ENCODE peak calls at places on chromosomes 11 and 22, in five cellular contexts. One of them, this sample, is unnamed.

GRCh38 chr11:20154381-20154780 is 5.9 kb downstream of the DBX1 start:
- DNase-seq in GM12865: no peak
- DNase-seq in IMR-90: no peak
- DNase-seq in fibroblast of lung: no peak
- DNase-seq in upper lobe of right lung: no peak
- DNase-seq in this sample: peak

GRCh38 chr11:118081241-118081958 is 4.5 kb downstream of the TMPRSS4 start:
- DNase-seq in GM12865: no peak
- DNase-seq in IMR-90: no peak
- DNase-seq in fibroblast of lung: peak
- DNase-seq in upper lobe of right lung: no peak
- DNase-seq in this sample: no peak

GRCh38 chr11:12543596-12544415 is 130.4 kb upstream of the TEAD1 start:
- DNase-seq in GM12865: no peak
- DNase-seq in IMR-90: no peak
- DNase-seq in fibroblast of lung: no peak
- DNase-seq in upper lobe of right lung: no peak
- DNase-seq in this sample: no peak

GRCh38 chr11:125494987-125495725 is 909 bp downstream of the FEZ1 start:
- DNase-seq in GM12865: peak
- DNase-seq in IMR-90: peak
- DNase-seq in fibroblast of lung: peak
- DNase-seq in upper lobe of right lung: peak
- DNase-seq in this sample: peak

GRCh38 chr22:50261615-50262459 is at the start of gene MAPK12:
- DNase-seq in GM12865: peak
- DNase-seq in IMR-90: no peak
- DNase-seq in fibroblast of lung: no peak
- DNase-seq in upper lobe of right lung: no peak
- DNase-seq in this sample: no peak

GRCh38 chr11:119592642-119593041 is 136.4 kb downstream of the NECTIN1 start:
- DNase-seq in GM12865: no peak
- DNase-seq in IMR-90: no peak
- DNase-seq in fibroblast of lung: peak
- DNase-seq in upper lobe of right lung: no peak
- DNase-seq in this sample: peak

GRCh38 chr11:20161230-20161918 is 1.1 kb upstream of the DBX1 start:
- DNase-seq in GM12865: no peak
- DNase-seq in IMR-90: no peak
- DNase-seq in fibroblast of lung: no peak
- DNase-seq in upper lobe of right lung: no peak
- DNase-seq in this sample: no peak

GRCh38 chr11:113542420-113542819 is 67.2 kb upstream of the DRD2 start:
- DNase-seq in GM12865: no peak
- DNase-seq in IMR-90: no peak
- DNase-seq in fibroblast of lung: no peak
- DNase-seq in upper lobe of right lung: no peak
- DNase-seq in this sample: no peak

GRCh38 chr11:95912902-95913560 is 10.9 kb downstream of the MTMR2 start:
- DNase-seq in GM12865: no peak
- DNase-seq in IMR-90: peak
- DNase-seq in fibroblast of lung: peak
- DNase-seq in upper lobe of right lung: no peak
- DNase-seq in this sample: peak

GRCh38 chr11:134267966-134268365 is 8.2 kb upstream of the GLB1L3 start:
- DNase-seq in GM12865: no peak
- DNase-seq in IMR-90: no peak
- DNase-seq in fibroblast of lung: no peak
- DNase-seq in upper lobe of right lung: no peak
- DNase-seq in this sample: no peak

GRCh38 chr11:613369-613968 is 2.3 kb downstream of the IRF7 start:
- DNase-seq in GM12865: peak
- DNase-seq in IMR-90: no peak
- DNase-seq in fibroblast of lung: peak
- DNase-seq in upper lobe of right lung: peak
- DNase-seq in this sample: peak

GRCh38 chr22:37365950-37366349 is 61.3 kb downstream of the ELFN2 start:
- DNase-seq in GM12865: no peak
- DNase-seq in IMR-90: no peak
- DNase-seq in fibroblast of lung: no peak
- DNase-seq in upper lobe of right lung: no peak
- DNase-seq in this sample: no peak

GRCh38 chr22:16803255-16803917 is 21.8 kb downstream of the XKR3 start:
- DNase-seq in GM12865: no peak
- DNase-seq in IMR-90: no peak
- DNase-seq in fibroblast of lung: no peak
- DNase-seq in upper lobe of right lung: no peak
- DNase-seq in this sample: no peak

GRCh38 chr11:36376888-36377758 is 81.0 kb downstream of the PRR5L start:
- DNase-seq in GM12865: no peak
- DNase-seq in IMR-90: peak
- DNase-seq in fibroblast of lung: no peak
- DNase-seq in upper lobe of right lung: peak
- DNase-seq in this sample: peak

GRCh38 chr11:122145715-122146274 is 29.8 kb upstream of the BLID start:
- DNase-seq in GM12865: no peak
- DNase-seq in IMR-90: no peak
- DNase-seq in fibroblast of lung: no peak
- DNase-seq in upper lobe of right lung: no peak
- DNase-seq in this sample: no peak

GRCh38 chr11:70910835-70911234 is 341.5 kb downstream of the SHANK2 start:
- DNase-seq in GM12865: no peak
- DNase-seq in IMR-90: no peak
- DNase-seq in fibroblast of lung: no peak
- DNase-seq in upper lobe of right lung: peak
- DNase-seq in this sample: no peak

GRCh38 chr11:7964873-7965272 is 374 bp downstream of the NLRP10 start:
- DNase-seq in GM12865: no peak
- DNase-seq in IMR-90: peak
- DNase-seq in fibroblast of lung: peak
- DNase-seq in upper lobe of right lung: no peak
- DNase-seq in this sample: peak

GRCh38 chr11:78069465-78069864 is 5.8 kb downstream of the THRSP start:
- DNase-seq in GM12865: no peak
- DNase-seq in IMR-90: no peak
- DNase-seq in fibroblast of lung: peak
- DNase-seq in upper lobe of right lung: no peak
- DNase-seq in this sample: no peak

GRCh38 chr11:19646921-19647320 is 65.7 kb upstream of the NAV2 start:
- DNase-seq in GM12865: no peak
- DNase-seq in IMR-90: peak
- DNase-seq in fibroblast of lung: peak
- DNase-seq in upper lobe of right lung: no peak
- DNase-seq in this sample: peak

GRCh38 chr22:22974795-22975580 is 87.4 kb downstream of the IGLL5 start:
- DNase-seq in GM12865: no peak
- DNase-seq in IMR-90: no peak
- DNase-seq in fibroblast of lung: no peak
- DNase-seq in upper lobe of right lung: no peak
- DNase-seq in this sample: no peak

GRCh38 chr22:47515384-47516125 is 753.1 kb downstream of the TBC1D22A start:
- DNase-seq in GM12865: no peak
- DNase-seq in IMR-90: no peak
- DNase-seq in fibroblast of lung: peak
- DNase-seq in upper lobe of right lung: no peak
- DNase-seq in this sample: peak

GRCh38 chr11:71188886-71189767 is 63.2 kb downstream of the SHANK2 start:
- DNase-seq in GM12865: no peak
- DNase-seq in IMR-90: no peak
- DNase-seq in fibroblast of lung: no peak
- DNase-seq in upper lobe of right lung: peak
- DNase-seq in this sample: no peak

GRCh38 chr11:690738-691633 is 4.0 kb downstream of the DEAF1 start:
- DNase-seq in GM12865: no peak
- DNase-seq in IMR-90: no peak
- DNase-seq in fibroblast of lung: no peak
- DNase-seq in upper lobe of right lung: no peak
- DNase-seq in this sample: no peak

GRCh38 chr11:118923721-118924587 is 1.8 kb downstream of the BCL9L start:
- DNase-seq in GM12865: no peak
- DNase-seq in IMR-90: no peak
- DNase-seq in fibroblast of lung: no peak
- DNase-seq in upper lobe of right lung: peak
- DNase-seq in this sample: no peak

GRCh38 chr22:20654343-20655208 is 119.3 kb upstream of the SERPIND1 start:
- DNase-seq in GM12865: no peak
- DNase-seq in IMR-90: no peak
- DNase-seq in fibroblast of lung: no peak
- DNase-seq in upper lobe of right lung: peak
- DNase-seq in this sample: no peak

GRCh38 chr11:60788401-60789110 is 3.4 kb downstream of the MS4A10 start:
- DNase-seq in GM12865: no peak
- DNase-seq in IMR-90: no peak
- DNase-seq in fibroblast of lung: no peak
- DNase-seq in upper lobe of right lung: no peak
- DNase-seq in this sample: no peak
- TF ChIP-seq CTCF in GM12865: no peak
- TF ChIP-seq CTCF in IMR-90: no peak
- TF ChIP-seq CTCF in fibroblast of lung: no peak
- TF ChIP-seq CTCF in upper lobe of right lung: no peak
- TF ChIP-seq CTCF in this sample: no peak

GRCh38 chr22:38923463-38924196 is 33.8 kb upstream of the APOBEC3A start:
- DNase-seq in GM12865: no peak
- DNase-seq in IMR-90: peak
- DNase-seq in fibroblast of lung: peak
- DNase-seq in upper lobe of right lung: peak
- DNase-seq in this sample: peak
- TF ChIP-seq CTCF in GM12865: no peak
- TF ChIP-seq CTCF in IMR-90: peak
- TF ChIP-seq CTCF in fibroblast of lung: peak
- TF ChIP-seq CTCF in upper lobe of right lung: peak
- TF ChIP-seq CTCF in this sample: peak

GRCh38 chr11:105906517-105906916 is 115.5 kb downstream of the MSANTD4 start:
- DNase-seq in GM12865: no peak
- DNase-seq in IMR-90: no peak
- DNase-seq in fibroblast of lung: no peak
- DNase-seq in upper lobe of right lung: no peak
- DNase-seq in this sample: no peak
- TF ChIP-seq CTCF in GM12865: no peak
- TF ChIP-seq CTCF in IMR-90: no peak
- TF ChIP-seq CTCF in fibroblast of lung: no peak
- TF ChIP-seq CTCF in upper lobe of right lung: no peak
- TF ChIP-seq CTCF in this sample: no peak

GRCh38 chr11:132024587-132025295 is 654.3 kb downstream of the NTM start:
- DNase-seq in GM12865: peak
- DNase-seq in IMR-90: peak
- DNase-seq in fibroblast of lung: peak
- DNase-seq in upper lobe of right lung: no peak
- DNase-seq in this sample: peak

GRCh38 chr11:132032555-132032954 is 662.1 kb downstream of the NTM start:
- DNase-seq in GM12865: no peak
- DNase-seq in IMR-90: peak
- DNase-seq in fibroblast of lung: peak
- DNase-seq in upper lobe of right lung: no peak
- DNase-seq in this sample: peak

GRCh38 chr11:132030896-132031295 is 660.5 kb downstream of the NTM start:
- DNase-seq in GM12865: no peak
- DNase-seq in IMR-90: peak
- DNase-seq in fibroblast of lung: peak
- DNase-seq in upper lobe of right lung: no peak
- DNase-seq in this sample: no peak

GRCh38 chr11:132026746-132027145 is 656.3 kb downstream of the NTM start:
- DNase-seq in GM12865: no peak
- DNase-seq in IMR-90: no peak
- DNase-seq in fibroblast of lung: no peak
- DNase-seq in upper lobe of right lung: no peak
- DNase-seq in this sample: no peak

GRCh38 chr11:132028380-132029240 is 658.2 kb downstream of the NTM start:
- DNase-seq in GM12865: peak
- DNase-seq in IMR-90: peak
- DNase-seq in fibroblast of lung: peak
- DNase-seq in upper lobe of right lung: no peak
- DNase-seq in this sample: peak
- TF ChIP-seq CTCF in GM12865: peak
- TF ChIP-seq CTCF in IMR-90: peak
- TF ChIP-seq CTCF in fibroblast of lung: peak
- TF ChIP-seq CTCF in upper lobe of right lung: peak
- TF ChIP-seq CTCF in this sample: peak

DNA sequence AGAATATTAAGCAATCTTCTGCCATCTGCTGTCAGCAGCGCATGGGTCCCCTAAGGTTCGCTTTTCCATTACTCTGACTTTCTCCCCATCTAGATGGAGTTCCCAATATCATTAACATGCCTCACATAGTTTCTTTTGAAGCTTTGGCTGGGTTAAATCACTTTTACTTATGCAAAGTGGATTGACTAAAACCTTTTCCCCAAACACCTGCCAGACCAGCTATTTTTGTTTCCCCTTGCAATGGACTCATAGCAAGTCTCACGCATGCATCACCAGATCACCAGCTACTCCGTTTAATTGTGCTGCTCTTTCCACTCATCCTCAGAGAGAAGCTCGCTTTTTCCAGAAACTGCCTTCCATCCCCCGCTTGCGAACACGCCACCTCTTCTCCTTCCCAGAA is 172.7 kb downstream of the FAT3 start:
- DNase-seq in GM12865: no peak
- DNase-seq in IMR-90: no peak
- DNase-seq in fibroblast of lung: no peak
- DNase-seq in upper lobe of right lung: no peak
- DNase-seq in this sample: no peak
- TF ChIP-seq CTCF in GM12865: no peak
- TF ChIP-seq CTCF in IMR-90: no peak
- TF ChIP-seq CTCF in fibroblast of lung: no peak
- TF ChIP-seq CTCF in upper lobe of right lung: no peak
- TF ChIP-seq CTCF in this sample: no peak